ENCODE peak calls at places on chromosomes 6 and 20, in five cellular contexts. I, T, V, L and O are unnamed samples.

GRCh38 chr6:160971151-160971550 is 20.4 kb upstream of the MAP3K4 start:
- DNase-seq in V (no peak), T (no peak), L (no peak), I (no peak), O (no peak)

GRCh38 chr6:67854098-67854497 is 781.0 kb upstream of the ADGRB3 start:
- DNase-seq in T (no peak), V (no peak), L (no peak), I (no peak), O (no peak)

GRCh38 chr6:42539135-42539534 is 24.7 kb upstream of the UBR2 start:
- DNase-seq in V (no peak), I (no peak), T (no peak), L (no peak), O (no peak)

GRCh38 chr20:62873280-62873679 is 11.7 kb upstream of the TCFL5 start:
- DNase-seq in I (no peak), V (no peak), T (no peak), L (no peak), O (no peak)

GRCh38 chr6:120378582-120379220 is 955.6 kb downstream of the TBC1D32 start:
- DNase-seq in V (peak; percentile 65), I (no peak), T (no peak), L (peak; percentile 21), O (no peak)

GRCh38 chr20:7031222-7031621 is 263.7 kb downstream of the BMP2 start:
- DNase-seq in T (no peak), V (no peak), L (no peak), I (no peak), O (no peak)

GRCh38 chr6:90197854-90198496 is 98.7 kb downstream of the BACH2 start:
- DNase-seq in T (no peak), I (no peak), L (no peak), V (peak; percentile 56), O (peak; percentile 62)

GRCh38 chr6:149499066-149499465 is 14.3 kb upstream of the ZC3H12D start:
- DNase-seq in I (no peak), T (peak; percentile 7), V (no peak), L (no peak), O (no peak)

GRCh38 chr6:107116328-107116892 is 1.1 kb upstream of the BEND3 start:
- DNase-seq in I (no peak), T (no peak), V (peak; percentile 93), L (peak; percentile 42), O (no peak)

GRCh38 chr6:12147557-12148316 is 135.6 kb downstream of the HIVEP1 start:
- DNase-seq in I (no peak), L (no peak), T (no peak), V (no peak), O (no peak)